ENCODE peak calls at places on chromosomes 5 and 9, in six cellular contexts. One of them, this sample, is unnamed.

GRCh38 chr5:53037141-53037859 is 48.1 kb downstream of the ITGA2 start:
- DNase-seq in Ammon's horn: no peak
- DNase-seq in iPS-NIHi11: no peak
- DNase-seq in activated CD8-positive, alpha-beta T cell treated with anti-CD3 and anti-CD28 coated beads, Interleukin-2, amount 10 ng/mL, durations not matched to agents 7 days and 5 days: no peak
- DNase-seq in AG08395: peak
- DNase-seq in HS-27A: no peak
- DNase-seq in this sample: no peak

GRCh38 chr5:174720612-174721521 is 3.5 kb upstream of the MSX2 start:
- DNase-seq in Ammon's horn: no peak
- DNase-seq in AG08395: no peak
- DNase-seq in activated CD8-positive, alpha-beta T cell treated with anti-CD3 and anti-CD28 coated beads, Interleukin-2, amount 10 ng/mL, durations not matched to agents 7 days and 5 days: no peak
- DNase-seq in iPS-NIHi11: peak
- DNase-seq in HS-27A: no peak
- DNase-seq in this sample: peak

GRCh38 chr9:105187781-105188180 is 56.7 kb upstream of the SLC44A1 start:
- DNase-seq in activated CD8-positive, alpha-beta T cell treated with anti-CD3 and anti-CD28 coated beads, Interleukin-2, amount 10 ng/mL, durations not matched to agents 7 days and 5 days: no peak
- DNase-seq in iPS-NIHi11: no peak
- DNase-seq in Ammon's horn: no peak
- DNase-seq in AG08395: peak
- DNase-seq in HS-27A: peak
- DNase-seq in this sample: no peak

GRCh38 chr9:124941689-124942561 is 1.0 kb upstream of the GOLGA1 start:
- DNase-seq in HS-27A: no peak
- DNase-seq in iPS-NIHi11: peak
- DNase-seq in AG08395: no peak
- DNase-seq in Ammon's horn: peak
- DNase-seq in activated CD8-positive, alpha-beta T cell treated with anti-CD3 and anti-CD28 coated beads, Interleukin-2, amount 10 ng/mL, durations not matched to agents 7 days and 5 days: peak
- DNase-seq in this sample: peak

GRCh38 chr9:99167694-99168093 is 54.0 kb downstream of the ALG2 start:
- DNase-seq in HS-27A: no peak
- DNase-seq in iPS-NIHi11: no peak
- DNase-seq in Ammon's horn: no peak
- DNase-seq in AG08395: no peak
- DNase-seq in activated CD8-positive, alpha-beta T cell treated with anti-CD3 and anti-CD28 coated beads, Interleukin-2, amount 10 ng/mL, durations not matched to agents 7 days and 5 days: peak
- DNase-seq in this sample: no peak

GRCh38 chr9:109473329-109473728 is 24.8 kb downstream of the PTPN3 start:
- DNase-seq in activated CD8-positive, alpha-beta T cell treated with anti-CD3 and anti-CD28 coated beads, Interleukin-2, amount 10 ng/mL, durations not matched to agents 7 days and 5 days: no peak
- DNase-seq in iPS-NIHi11: no peak
- DNase-seq in HS-27A: no peak
- DNase-seq in Ammon's horn: no peak
- DNase-seq in AG08395: no peak
- DNase-seq in this sample: no peak

GRCh38 chr5:171808951-171809350 is 23.3 kb downstream of the SMIM23 start:
- DNase-seq in HS-27A: no peak
- DNase-seq in Ammon's horn: no peak
- DNase-seq in iPS-NIHi11: no peak
- DNase-seq in activated CD8-positive, alpha-beta T cell treated with anti-CD3 and anti-CD28 coated beads, Interleukin-2, amount 10 ng/mL, durations not matched to agents 7 days and 5 days: no peak
- DNase-seq in AG08395: peak
- DNase-seq in this sample: no peak

GRCh38 chr9:113609562-113610318 is 146.2 kb downstream of the RGS3 start:
- DNase-seq in iPS-NIHi11: peak
- DNase-seq in Ammon's horn: peak
- DNase-seq in activated CD8-positive, alpha-beta T cell treated with anti-CD3 and anti-CD28 coated beads, Interleukin-2, amount 10 ng/mL, durations not matched to agents 7 days and 5 days: no peak
- DNase-seq in AG08395: no peak
- DNase-seq in HS-27A: no peak
- DNase-seq in this sample: no peak

GRCh38 chr5:58404734-58405133 is 55.2 kb downstream of the PLK2 start:
- DNase-seq in Ammon's horn: no peak
- DNase-seq in HS-27A: no peak
- DNase-seq in activated CD8-positive, alpha-beta T cell treated with anti-CD3 and anti-CD28 coated beads, Interleukin-2, amount 10 ng/mL, durations not matched to agents 7 days and 5 days: no peak
- DNase-seq in iPS-NIHi11: no peak
- DNase-seq in AG08395: no peak
- DNase-seq in this sample: no peak

GRCh38 chr9:13758876-13759275 is 479.4 kb upstream of the MPDZ start:
- DNase-seq in AG08395: no peak
- DNase-seq in iPS-NIHi11: no peak
- DNase-seq in activated CD8-positive, alpha-beta T cell treated with anti-CD3 and anti-CD28 coated beads, Interleukin-2, amount 10 ng/mL, durations not matched to agents 7 days and 5 days: no peak
- DNase-seq in Ammon's horn: peak
- DNase-seq in HS-27A: no peak
- DNase-seq in this sample: no peak

GRCh38 chr5:28576022-28576421 is 1537.6 kb upstream of the CDH9 start:
- DNase-seq in iPS-NIHi11: peak
- DNase-seq in HS-27A: no peak
- DNase-seq in Ammon's horn: no peak
- DNase-seq in activated CD8-positive, alpha-beta T cell treated with anti-CD3 and anti-CD28 coated beads, Interleukin-2, amount 10 ng/mL, durations not matched to agents 7 days and 5 days: no peak
- DNase-seq in AG08395: no peak
- DNase-seq in this sample: no peak